ENCODE peak calls at places on chromosomes 12 and 14, in nine cellular contexts. K is astrocyte of the spinal cord; Y is CD8-positive, alpha-beta memory T cell; B is activated T-cell treated with anti-CD3 and anti-CD28 coated beads, Interleukin-2, amount 50 U/mL, for 72 hours; S is HEK293T; E is GM04504; N is adrenal gland; D is stimulated activated CD4-positive, alpha-beta T cell treated with anti-CD3 and anti-CD28 coated beads, Interleukin-1b, Interleukin-23, amount 100 ng/mL, for 48 hours; H is amygdala. J is an unnamed sample.
A peak's percentile ranks its signal among the peaks of the same experiment; 100 is the strongest.

GRCh38 chr12:95918194-95918993 is 24.0 kb downstream of the CCDC38 start:
- DNase-seq in Y (no peak), S (peak; percentile 74), E (peak; percentile 21), D (peak; percentile 39), B (peak; percentile 57), N (peak; percentile 65), H (peak; percentile 2), K (peak; percentile 47), J (peak; percentile 66)

GRCh38 chr12:52708010-52708409 is 4.7 kb upstream of the KRT77 start:
- DNase-seq in B (no peak), N (no peak), S (no peak), K (no peak), E (no peak), H (no peak), D (no peak), Y (no peak), J (no peak)

GRCh38 chr12:93805736-93806141 is 128.6 kb downstream of the CRADD start:
- DNase-seq in D (no peak), H (no peak), N (no peak), S (no peak), K (peak; percentile 43), Y (no peak), E (no peak), B (no peak), J (no peak)

GRCh38 chr12:64779349-64779974 is 20.3 kb upstream of the GNS start:
- DNase-seq in H (no peak), D (no peak), E (no peak), B (no peak), K (no peak), S (no peak), Y (no peak), N (no peak), J (no peak)

GRCh38 chr12:90481748-90482147 is 473.2 kb downstream of the CCER1 start:
- DNase-seq in N (no peak), Y (no peak), S (no peak), D (no peak), H (no peak), B (no peak), K (no peak), E (no peak), J (no peak)

GRCh38 chr12:462936-463705 is 3.4 kb downstream of the B4GALNT3 start:
- DNase-seq in H (no peak), Y (no peak), K (no peak), E (no peak), D (no peak), N (no peak), B (no peak), S (no peak), J (no peak)

GRCh38 chr14:98701377-98701776 is 570.6 kb downstream of the BCL11B start:
- DNase-seq in K (no peak), B (no peak), Y (no peak), N (no peak), E (no peak), D (no peak), H (no peak), S (no peak), J (no peak)

GRCh38 chr12:57093412-57094193 is 4.7 kb downstream of the NAB2 start:
- DNase-seq in S (peak; percentile 60), K (peak; percentile 81), N (peak; percentile 65), B (peak; percentile 76), H (peak; percentile 42), Y (peak; percentile 51), E (peak; percentile 46), D (peak; percentile 64), J (peak; percentile 94)

GRCh38 chr14:51806026-51806590 is 54.3 kb upstream of the GNG2 start:
- DNase-seq in K (no peak), Y (no peak), H (no peak), B (no peak), D (no peak), E (no peak), N (no peak), S (no peak), J (no peak)

GRCh38 chr14:93156693-93157369 is 27.9 kb downstream of the MOAP1 start:
- DNase-seq in E (no peak), N (no peak), S (no peak), B (no peak), K (no peak), H (no peak), D (no peak), Y (no peak), J (no peak)

GRCh38 chr14:36672095-36672494 is 10.4 kb downstream of the PAX9 start:
- DNase-seq in B (no peak), H (no peak), Y (no peak), N (no peak), D (no peak), E (no peak), S (no peak), K (no peak), J (no peak)

GRCh38 chr12:15856097-15856982 is 25.8 kb upstream of the STRAP start:
- DNase-seq in D (no peak), S (peak; percentile 32), N (peak; percentile 65), Y (no peak), K (peak; percentile 79), B (peak; percentile 48), E (peak; percentile 47), H (no peak), J (peak; percentile 30)

GRCh38 chr14:70906785-70907171 is 481 bp upstream of the PCNX1 start:
- DNase-seq in Y (no peak), K (no peak), E (no peak), B (no peak), H (no peak), N (no peak), S (no peak), D (no peak), J (no peak)

GRCh38 chr14:56195727-56196126 is 77.5 kb downstream of the PELI2 start:
- DNase-seq in S (no peak), B (peak; percentile 15), Y (no peak), E (peak; percentile 42), D (peak; percentile 39), H (no peak), N (no peak), K (peak; percentile 48), J (peak; percentile 78)

GRCh38 chr12:90706036-90706435 is 248.9 kb downstream of the CCER1 start:
- DNase-seq in H (no peak), E (no peak), Y (no peak), N (no peak), K (no peak), S (no peak), D (no peak), B (no peak), J (no peak)

GRCh38 chr14:39368261-39368959 is 63.8 kb downstream of the FBXO33 start:
- DNase-seq in Y (no peak), H (no peak), E (peak; percentile 49), S (peak; percentile 66), K (peak; percentile 81), B (peak; percentile 14), N (peak; percentile 86), D (no peak), J (peak; percentile 74)

GRCh38 chr12:3720772-3721171 is 32.1 kb downstream of the CRACR2A start:
- DNase-seq in S (no peak), K (no peak), Y (no peak), D (no peak), E (no peak), B (no peak), N (no peak), H (no peak), J (no peak)

GRCh38 chr12:8057839-8058238 is 8.3 kb downstream of the C3AR1 start:
- DNase-seq in S (no peak), D (no peak), Y (no peak), B (no peak), H (no peak), K (peak; percentile 63), N (peak; percentile 33), E (peak; percentile 27), J (no peak)

GRCh38 chr12:20627001-20627588 is 68.0 kb upstream of the SLCO1C1 start:
- DNase-seq in D (no peak), Y (no peak), S (no peak), N (no peak), H (no peak), E (no peak), K (no peak), B (no peak), J (no peak)

GRCh38 chr12:90020436-90020835 is 311.8 kb upstream of the ATP2B1 start:
- DNase-seq in D (no peak), Y (no peak), K (no peak), B (no peak), N (no peak), E (no peak), S (no peak), H (no peak), J (no peak)

GRCh38 chr14:76720382-76720813 is 40.9 kb upstream of the VASH1 start:
- DNase-seq in E (peak; percentile 19), H (no peak), K (peak; percentile 18), N (peak; percentile 88), D (no peak), S (peak; percentile 30), B (no peak), Y (no peak), J (peak; percentile 93)

GRCh38 chr12:69274861-69275260 is 35.5 kb downstream of the CPSF6 start:
- DNase-seq in K (peak; percentile 38), Y (no peak), N (no peak), H (no peak), S (no peak), D (no peak), E (peak; percentile 3), B (no peak), J (no peak)

GRCh38 chr14:102853703-102854396 is 68.6 kb upstream of the AMN start:
- DNase-seq in B (no peak), S (no peak), D (no peak), E (no peak), H (no peak), N (no peak), K (no peak), Y (no peak), J (no peak)

GRCh38 chr14:34498684-34499412 is 36.8 kb upstream of the SPTSSA start:
- DNase-seq in N (peak; percentile 55), Y (no peak), H (no peak), K (peak; percentile 44), S (no peak), D (no peak), E (no peak), B (no peak), J (no peak)

GRCh38 chr12:15808250-15808971 is 19.2 kb upstream of the EPS8 start:
- DNase-seq in K (no peak), D (no peak), Y (no peak), E (no peak), S (no peak), B (no peak), H (no peak), N (no peak), J (no peak)

GRCh38 chr12:123269395-123269892 is 2.2 kb downstream of the CDK2AP1 start:
- DNase-seq in H (peak; percentile 93), D (peak; percentile 51), K (peak; percentile 79), E (peak; percentile 38), N (peak; percentile 79), B (peak; percentile 61), Y (no peak), S (no peak), J (peak; percentile 95)

GRCh38 chr12:98259667-98260066 is 255.7 kb upstream of the TMPO start:
- DNase-seq in B (no peak), K (peak; percentile 10), H (no peak), Y (no peak), N (no peak), S (no peak), E (no peak), D (no peak), J (no peak)

GRCh38 chr14:89408907-89409675 is 7.9 kb downstream of the FOXN3 start:
- DNase-seq in N (peak; percentile 56), E (no peak), Y (no peak), H (no peak), D (no peak), B (no peak), S (no peak), K (no peak), J (no peak)

GRCh38 chr14:94710731-94711130 is 59.2 kb downstream of the GSC start:
- DNase-seq in E (no peak), D (no peak), K (no peak), S (no peak), B (no peak), N (no peak), H (no peak), Y (no peak), J (no peak)

GRCh38 chr12:88960213-88960878 is 380.1 kb upstream of the KITLG start:
- DNase-seq in K (peak; percentile 40), N (no peak), S (no peak), E (no peak), D (no peak), Y (no peak), B (no peak), H (no peak), J (no peak)

GRCh38 chr12:67795235-67795634 is 146.7 kb downstream of the DYRK2 start:
- DNase-seq in N (no peak), H (no peak), S (no peak), B (no peak), Y (no peak), E (no peak), K (no peak), D (no peak), J (no peak)

J was measured in SJCRH30.